ENCODE peak calls at places on chromosomes 5 and 9, in seven cellular contexts. One of them, this sample, is unnamed.

GRCh38 chr9:75445122-75445521 is 356.8 kb downstream of the OSTF1 start:
- DNase-seq in suprapubic skin: no peak
- DNase-seq in fibroblast of lung: no peak
- DNase-seq in CD4-positive, alpha-beta memory T cell: no peak
- DNase-seq in aorta: no peak
- DNase-seq in small intestine: no peak
- DNase-seq in cardiac muscle cell: no peak
- DNase-seq in this sample: no peak

GRCh38 chr5:96816991-96817390 is 9.2 kb upstream of the ERAP1 start:
- DNase-seq in suprapubic skin: no peak
- DNase-seq in fibroblast of lung: no peak
- DNase-seq in CD4-positive, alpha-beta memory T cell: peak; percentile 38
- DNase-seq in aorta: no peak
- DNase-seq in small intestine: no peak
- DNase-seq in cardiac muscle cell: no peak
- DNase-seq in this sample: no peak

GRCh38 chr5:109803854-109804253 is 114.1 kb downstream of the MAN2A1 start:
- DNase-seq in suprapubic skin: no peak
- DNase-seq in fibroblast of lung: no peak
- DNase-seq in CD4-positive, alpha-beta memory T cell: no peak
- DNase-seq in aorta: no peak
- DNase-seq in small intestine: peak; percentile 17
- DNase-seq in cardiac muscle cell: no peak
- DNase-seq in this sample: no peak

GRCh38 chr5:132098151-132098594 is 24.6 kb downstream of the CSF2 start:
- DNase-seq in suprapubic skin: no peak
- DNase-seq in fibroblast of lung: no peak
- DNase-seq in CD4-positive, alpha-beta memory T cell: no peak
- DNase-seq in aorta: no peak
- DNase-seq in small intestine: no peak
- DNase-seq in cardiac muscle cell: peak; percentile 12
- DNase-seq in this sample: no peak

GRCh38 chr5:45696206-45696836 is at the start of gene HCN1:
- DNase-seq in suprapubic skin: peak; percentile 78
- DNase-seq in fibroblast of lung: peak; percentile 62
- DNase-seq in CD4-positive, alpha-beta memory T cell: no peak
- DNase-seq in aorta: peak; percentile 90
- DNase-seq in small intestine: peak; percentile 65
- DNase-seq in cardiac muscle cell: peak; percentile 74
- DNase-seq in this sample: peak; percentile 95

GRCh38 chr5:117561531-117561930 is 986.9 kb upstream of the SEMA6A start:
- DNase-seq in suprapubic skin: no peak
- DNase-seq in fibroblast of lung: no peak
- DNase-seq in CD4-positive, alpha-beta memory T cell: no peak
- DNase-seq in aorta: no peak
- DNase-seq in small intestine: no peak
- DNase-seq in cardiac muscle cell: no peak
- DNase-seq in this sample: no peak

GRCh38 chr9:91515074-91515687 is 91.5 kb upstream of the NFIL3 start:
- DNase-seq in suprapubic skin: no peak
- DNase-seq in fibroblast of lung: peak; percentile 82
- DNase-seq in CD4-positive, alpha-beta memory T cell: no peak
- DNase-seq in aorta: no peak
- DNase-seq in small intestine: peak; percentile 56
- DNase-seq in cardiac muscle cell: peak; percentile 92
- DNase-seq in this sample: peak; percentile 78

GRCh38 chr9:121599186-121599871 is 52.1 kb upstream of the DAB2IP start:
- DNase-seq in suprapubic skin: peak; percentile 80
- DNase-seq in fibroblast of lung: no peak
- DNase-seq in CD4-positive, alpha-beta memory T cell: no peak
- DNase-seq in aorta: peak; percentile 90
- DNase-seq in small intestine: no peak
- DNase-seq in cardiac muscle cell: peak; percentile 40
- DNase-seq in this sample: peak; percentile 89

GRCh38 chr9:7298123-7298522 is 501.5 kb downstream of the DMAC1 start:
- DNase-seq in suprapubic skin: no peak
- DNase-seq in fibroblast of lung: no peak
- DNase-seq in CD4-positive, alpha-beta memory T cell: no peak
- DNase-seq in aorta: no peak
- DNase-seq in small intestine: no peak
- DNase-seq in cardiac muscle cell: peak; percentile 27
- DNase-seq in this sample: no peak

GRCh38 chr9:109319631-109320233 is 1.1 kb downstream of the EPB41L4B start:
- DNase-seq in suprapubic skin: no peak
- DNase-seq in fibroblast of lung: no peak
- DNase-seq in CD4-positive, alpha-beta memory T cell: peak; percentile 34
- DNase-seq in aorta: peak; percentile 73
- DNase-seq in small intestine: peak; percentile 39
- DNase-seq in cardiac muscle cell: no peak
- DNase-seq in this sample: peak; percentile 52

GRCh38 chr5:67050635-67051034 is 146.0 kb downstream of the CD180 start:
- DNase-seq in suprapubic skin: no peak
- DNase-seq in fibroblast of lung: no peak
- DNase-seq in CD4-positive, alpha-beta memory T cell: no peak
- DNase-seq in aorta: no peak
- DNase-seq in small intestine: no peak
- DNase-seq in cardiac muscle cell: no peak
- DNase-seq in this sample: no peak

GRCh38 chr5:61467766-61468482 is 135.9 kb downstream of the ZSWIM6 start:
- DNase-seq in suprapubic skin: no peak
- DNase-seq in fibroblast of lung: peak; percentile 35
- DNase-seq in CD4-positive, alpha-beta memory T cell: no peak
- DNase-seq in aorta: no peak
- DNase-seq in small intestine: no peak
- DNase-seq in cardiac muscle cell: peak; percentile 43
- DNase-seq in this sample: no peak

GRCh38 chr5:67272453-67273130 is 76.0 kb upstream of the CD180 start:
- DNase-seq in suprapubic skin: no peak
- DNase-seq in fibroblast of lung: no peak
- DNase-seq in CD4-positive, alpha-beta memory T cell: no peak
- DNase-seq in aorta: no peak
- DNase-seq in small intestine: no peak
- DNase-seq in cardiac muscle cell: no peak
- DNase-seq in this sample: no peak

GRCh38 chr5:81753429-81753828 is 2.5 kb upstream of the SSBP2 start:
- DNase-seq in suprapubic skin: no peak
- DNase-seq in fibroblast of lung: no peak
- DNase-seq in CD4-positive, alpha-beta memory T cell: no peak
- DNase-seq in aorta: no peak
- DNase-seq in small intestine: no peak
- DNase-seq in cardiac muscle cell: no peak
- DNase-seq in this sample: no peak

GRCh38 chr9:115524467-115525059 is 406.6 kb upstream of the TNC start:
- DNase-seq in suprapubic skin: no peak
- DNase-seq in fibroblast of lung: peak; percentile 80
- DNase-seq in CD4-positive, alpha-beta memory T cell: no peak
- DNase-seq in aorta: no peak
- DNase-seq in small intestine: peak; percentile 52
- DNase-seq in cardiac muscle cell: peak; percentile 84
- DNase-seq in this sample: peak; percentile 75

GRCh38 chr9:99752710-99753109 is 69.0 kb upstream of the NR4A3 start:
- DNase-seq in suprapubic skin: no peak
- DNase-seq in fibroblast of lung: peak; percentile 73
- DNase-seq in CD4-positive, alpha-beta memory T cell: no peak
- DNase-seq in aorta: no peak
- DNase-seq in small intestine: no peak
- DNase-seq in cardiac muscle cell: peak; percentile 34
- DNase-seq in this sample: no peak

GRCh38 chr9:116381350-116381749 is 227.8 kb downstream of the PAPPA start:
- DNase-seq in suprapubic skin: no peak
- DNase-seq in fibroblast of lung: peak; percentile 75
- DNase-seq in CD4-positive, alpha-beta memory T cell: no peak
- DNase-seq in aorta: no peak
- DNase-seq in small intestine: peak; percentile 33
- DNase-seq in cardiac muscle cell: peak; percentile 58
- DNase-seq in this sample: no peak

GRCh38 chr5:66595877-66596790 is at the start of gene MAST4:
- DNase-seq in suprapubic skin: peak; percentile 79
- DNase-seq in fibroblast of lung: peak; percentile 87
- DNase-seq in CD4-positive, alpha-beta memory T cell: no peak
- DNase-seq in aorta: peak; percentile 95
- DNase-seq in small intestine: peak; percentile 74
- DNase-seq in cardiac muscle cell: peak; percentile 93
- DNase-seq in this sample: peak; percentile 91

GRCh38 chr9:120481248-120481647 is 98.7 kb downstream of the CDK5RAP2 start:
- DNase-seq in suprapubic skin: no peak
- DNase-seq in fibroblast of lung: no peak
- DNase-seq in CD4-positive, alpha-beta memory T cell: no peak
- DNase-seq in aorta: no peak
- DNase-seq in small intestine: no peak
- DNase-seq in cardiac muscle cell: no peak
- DNase-seq in this sample: no peak

GRCh38 chr9:128912270-128912853 is 8.4 kb upstream of the PHYHD1 start:
- DNase-seq in suprapubic skin: no peak
- DNase-seq in fibroblast of lung: peak; percentile 74
- DNase-seq in CD4-positive, alpha-beta memory T cell: no peak
- DNase-seq in aorta: no peak
- DNase-seq in small intestine: no peak
- DNase-seq in cardiac muscle cell: peak; percentile 68
- DNase-seq in this sample: peak; percentile 55

GRCh38 chr5:2183154-2184023 is 300.7 kb upstream of the IRX4 start:
- DNase-seq in suprapubic skin: no peak
- DNase-seq in fibroblast of lung: no peak
- DNase-seq in CD4-positive, alpha-beta memory T cell: no peak
- DNase-seq in aorta: peak; percentile 44
- DNase-seq in small intestine: no peak
- DNase-seq in cardiac muscle cell: no peak
- DNase-seq in this sample: no peak

GRCh38 chr5:2182020-2182419 is 299.3 kb upstream of the IRX4 start:
- DNase-seq in suprapubic skin: no peak
- DNase-seq in fibroblast of lung: no peak
- DNase-seq in CD4-positive, alpha-beta memory T cell: no peak
- DNase-seq in aorta: no peak
- DNase-seq in small intestine: no peak
- DNase-seq in cardiac muscle cell: no peak
- DNase-seq in this sample: no peak

GRCh38 chr5:2185646-2186471 is 303.1 kb upstream of the IRX4 start:
- DNase-seq in suprapubic skin: no peak
- DNase-seq in fibroblast of lung: no peak
- DNase-seq in CD4-positive, alpha-beta memory T cell: no peak
- DNase-seq in aorta: peak; percentile 60
- DNase-seq in small intestine: no peak
- DNase-seq in cardiac muscle cell: no peak
- DNase-seq in this sample: no peak

GRCh38 chr5:2184563-2185540 is 302.1 kb upstream of the IRX4 start:
- DNase-seq in suprapubic skin: no peak
- DNase-seq in fibroblast of lung: no peak
- DNase-seq in CD4-positive, alpha-beta memory T cell: no peak
- DNase-seq in aorta: peak; percentile 31
- DNase-seq in small intestine: no peak
- DNase-seq in cardiac muscle cell: no peak
- DNase-seq in this sample: no peak

GRCh38 chr5:2184024-2184362 is 301.3 kb upstream of the IRX4 start:
- DNase-seq in suprapubic skin: no peak
- DNase-seq in fibroblast of lung: no peak
- DNase-seq in CD4-positive, alpha-beta memory T cell: no peak
- DNase-seq in aorta: no peak
- DNase-seq in small intestine: no peak
- DNase-seq in cardiac muscle cell: no peak
- DNase-seq in this sample: no peak
- H3K9me3 ChIP-seq in suprapubic skin: no peaks in the 10 kb centered on the region
- H3K9me3 ChIP-seq in fibroblast of lung: no peaks in the 10 kb centered on the region
- H3K9me3 ChIP-seq in CD4-positive, alpha-beta memory T cell: no peaks in the 10 kb centered on the region
- H3K9me3 ChIP-seq in aorta: no peaks in the 10 kb centered on the region
- H3K9me3 ChIP-seq in small intestine: no peaks in the 10 kb centered on the region
- H3K9me3 ChIP-seq in cardiac muscle cell: no peaks in the 10 kb centered on the region
- H3K9me3 ChIP-seq in this sample: no peaks in the 10 kb centered on the region

DNA sequence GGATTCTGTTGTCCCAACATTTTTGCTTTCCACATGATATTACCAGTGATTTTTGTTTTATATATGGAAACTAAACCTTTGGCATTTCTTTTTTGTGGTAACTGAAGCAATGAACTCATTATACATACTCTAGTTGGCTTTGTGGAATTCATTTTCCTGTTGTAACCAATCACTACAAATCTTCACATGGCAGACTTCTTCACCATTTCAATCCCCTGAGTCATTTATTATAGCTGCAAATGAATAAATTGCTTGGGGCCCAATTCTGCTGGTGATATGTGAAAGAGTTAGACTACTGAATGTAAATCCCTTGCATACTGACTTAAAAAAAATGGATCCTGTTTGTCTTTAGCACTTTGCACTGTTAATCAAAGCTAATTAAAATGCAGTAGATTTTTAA is 1709.6 kb upstream of the WWC1 start:
- DNase-seq in suprapubic skin: no peak
- DNase-seq in fibroblast of lung: no peak
- DNase-seq in CD4-positive, alpha-beta memory T cell: no peak
- DNase-seq in aorta: no peak
- DNase-seq in small intestine: no peak
- DNase-seq in cardiac muscle cell: peak; percentile 17
- DNase-seq in this sample: no peak
- H3K9me3 ChIP-seq in suprapubic skin: peaks cover 3% of the 10 kb centered on the region
- H3K9me3 ChIP-seq in fibroblast of lung: no peaks in the 10 kb centered on the region
- H3K9me3 ChIP-seq in CD4-positive, alpha-beta memory T cell: peaks cover 3% of the 10 kb centered on the region
- H3K9me3 ChIP-seq in aorta: no peaks in the 10 kb centered on the region
- H3K9me3 ChIP-seq in small intestine: no peaks in the 10 kb centered on the region
- H3K9me3 ChIP-seq in cardiac muscle cell: no peaks in the 10 kb centered on the region
- H3K9me3 ChIP-seq in this sample: no peaks in the 10 kb centered on the region

DNA sequence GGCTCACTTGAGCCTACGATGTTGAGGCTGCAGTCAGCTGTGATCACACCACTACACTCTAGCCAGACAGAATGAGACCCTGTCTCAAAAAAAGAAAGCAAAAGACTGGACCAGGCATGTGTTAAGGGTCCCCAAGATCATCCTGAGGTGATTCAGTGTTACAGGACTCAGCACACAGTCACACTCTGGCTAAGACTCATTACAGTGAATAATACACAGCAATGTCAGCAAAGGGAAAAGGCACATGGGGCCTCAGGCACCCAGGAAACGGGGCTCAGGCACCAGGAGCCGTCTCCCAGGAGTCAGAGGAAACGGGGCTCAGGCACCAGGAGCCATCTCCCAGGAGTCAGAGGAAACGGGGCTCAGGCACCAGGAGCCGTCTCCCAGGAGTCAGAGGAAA is 39.2 kb upstream of the NRARP start:
- DNase-seq in suprapubic skin: no peak
- DNase-seq in fibroblast of lung: no peak
- DNase-seq in CD4-positive, alpha-beta memory T cell: no peak
- DNase-seq in aorta: no peak
- DNase-seq in small intestine: no peak
- DNase-seq in cardiac muscle cell: no peak
- DNase-seq in this sample: no peak
- H3K9me3 ChIP-seq in suprapubic skin: peaks cover 8% of the 10 kb centered on the region
- H3K9me3 ChIP-seq in fibroblast of lung: no peaks in the 10 kb centered on the region
- H3K9me3 ChIP-seq in CD4-positive, alpha-beta memory T cell: no peaks in the 10 kb centered on the region
- H3K9me3 ChIP-seq in aorta: no peaks in the 10 kb centered on the region
- H3K9me3 ChIP-seq in small intestine: no peaks in the 10 kb centered on the region
- H3K9me3 ChIP-seq in cardiac muscle cell: no peaks in the 10 kb centered on the region
- H3K9me3 ChIP-seq in this sample: no peaks in the 10 kb centered on the region

GRCh38 chr5:141389153-141390042 is 1.9 kb downstream of the PCDHGB4 start:
- DNase-seq in suprapubic skin: no peak
- DNase-seq in fibroblast of lung: no peak
- DNase-seq in CD4-positive, alpha-beta memory T cell: no peak
- DNase-seq in aorta: peak; percentile 58
- DNase-seq in small intestine: no peak
- DNase-seq in cardiac muscle cell: no peak
- DNase-seq in this sample: no peak
- H3K9me3 ChIP-seq in suprapubic skin: peaks cover 73% of the 10 kb centered on the region
- H3K9me3 ChIP-seq in fibroblast of lung: peaks cover 6% of the 10 kb centered on the region
- H3K9me3 ChIP-seq in CD4-positive, alpha-beta memory T cell: no peaks in the 10 kb centered on the region
- H3K9me3 ChIP-seq in aorta: peaks cover 37% of the 10 kb centered on the region
- H3K9me3 ChIP-seq in small intestine: peaks cover 8% of the 10 kb centered on the region
- H3K9me3 ChIP-seq in cardiac muscle cell: peaks cover 7% of the 10 kb centered on the region
- H3K9me3 ChIP-seq in this sample: peaks cover 43% of the 10 kb centered on the region

GRCh38 chr9:92850898-92851297 is 26.9 kb downstream of the ZNF484 start:
- DNase-seq in suprapubic skin: no peak
- DNase-seq in fibroblast of lung: no peak
- DNase-seq in CD4-positive, alpha-beta memory T cell: no peak
- DNase-seq in aorta: no peak
- DNase-seq in small intestine: no peak
- DNase-seq in cardiac muscle cell: no peak
- DNase-seq in this sample: no peak

GRCh38 chr9:92846662-92847145 is 31.1 kb downstream of the ZNF484 start:
- DNase-seq in suprapubic skin: no peak
- DNase-seq in fibroblast of lung: peak; percentile 16
- DNase-seq in CD4-positive, alpha-beta memory T cell: no peak
- DNase-seq in aorta: no peak
- DNase-seq in small intestine: no peak
- DNase-seq in cardiac muscle cell: no peak
- DNase-seq in this sample: no peak
- H3K9me3 ChIP-seq in suprapubic skin: peaks cover 37% of the 10 kb centered on the region
- H3K9me3 ChIP-seq in fibroblast of lung: peaks cover 4% of the 10 kb centered on the region
- H3K9me3 ChIP-seq in CD4-positive, alpha-beta memory T cell: peaks cover 41% of the 10 kb centered on the region
- H3K9me3 ChIP-seq in aorta: peaks cover 11% of the 10 kb centered on the region
- H3K9me3 ChIP-seq in small intestine: no peaks in the 10 kb centered on the region
- H3K9me3 ChIP-seq in cardiac muscle cell: no peaks in the 10 kb centered on the region
- H3K9me3 ChIP-seq in this sample: peaks cover 52% of the 10 kb centered on the region

This sample was measured in hepatocyte.